ENCODE peak calls at places on chromosomes 1 and 21, in nine cellular contexts. Q is transverse colon, J is heart left ventricle, X is lower leg skin, I is AG04450, T is fibroblast of pulmonary artery, R is brain microvascular endothelial cell, N is PC-3, G is endothelial cell. L is an unnamed sample.

GRCh38 chr1:226637147-226637935 is 88.8 kb downstream of the STUM start:
- DNase-seq in Q (peak), J (peak), X (peak), I (no peak), T (peak), R (no peak), N (no peak), G (no peak), L (no peak)

GRCh38 chr1:51600954-51601353 is 15.9 kb upstream of the OSBPL9 start:
- DNase-seq in Q (no peak), J (no peak), X (no peak), I (no peak), T (no peak), R (no peak), N (no peak), G (no peak), L (no peak)

GRCh38 chr1:104718752-104719151 is 969.1 kb downstream of the AMY1C start:
- DNase-seq in Q (no peak), J (no peak), X (no peak), I (no peak), T (no peak), R (no peak), N (no peak), G (no peak), L (no peak)

GRCh38 chr1:47205918-47206317 is 16.1 kb upstream of the PDZK1IP1 start:
- DNase-seq in Q (no peak), J (no peak), X (no peak), I (no peak), T (no peak), R (no peak), N (no peak), G (no peak), L (no peak)

GRCh38 chr1:150237746-150238145 is 1.8 kb upstream of the ANP32E start:
- DNase-seq in Q (no peak), J (no peak), X (peak), I (no peak), T (no peak), R (no peak), N (no peak), G (no peak), L (no peak)

GRCh38 chr1:233689017-233689747 is 75.3 kb downstream of the KCNK1 start:
- DNase-seq in Q (no peak), J (no peak), X (no peak), I (no peak), T (no peak), R (no peak), N (peak), G (no peak), L (no peak)

GRCh38 chr1:94650301-94650700 is 108.7 kb upstream of the F3 start:
- DNase-seq in Q (no peak), J (no peak), X (no peak), I (no peak), T (no peak), R (no peak), N (no peak), G (no peak), L (no peak)

GRCh38 chr1:172678990-172679772 is 20.3 kb downstream of the FASLG start:
- DNase-seq in Q (peak), J (no peak), X (no peak), I (no peak), T (peak), R (no peak), N (no peak), G (no peak), L (no peak)

GRCh38 chr1:97164276-97164639 is 442.7 kb downstream of the PTBP2 start:
- DNase-seq in Q (no peak), J (no peak), X (no peak), I (no peak), T (no peak), R (no peak), N (no peak), G (no peak), L (no peak)

GRCh38 chr1:32635508-32636277 is 14.7 kb downstream of the ZBTB8OS start:
- DNase-seq in Q (no peak), J (no peak), X (no peak), I (no peak), T (no peak), R (no peak), N (no peak), G (no peak), L (no peak)

GRCh38 chr1:117967472-117967871 is 37.9 kb downstream of the WDR3 start:
- DNase-seq in Q (no peak), J (no peak), X (no peak), I (peak), T (peak), R (peak), N (peak), G (no peak), L (no peak)

GRCh38 chr1:71223949-71224348 is 143.1 kb upstream of the ZRANB2 start:
- DNase-seq in Q (no peak), J (no peak), X (no peak), I (no peak), T (no peak), R (no peak), N (no peak), G (no peak), L (no peak)

GRCh38 chr1:39692152-39693064 is 1.2 kb upstream of the HPCAL4 start:
- DNase-seq in Q (peak), J (no peak), X (no peak), I (no peak), T (no peak), R (no peak), N (no peak), G (no peak), L (no peak)

GRCh38 chr1:182329471-182329870 is 62.1 kb downstream of the GLUL start:
- DNase-seq in Q (no peak), J (no peak), X (no peak), I (no peak), T (no peak), R (no peak), N (no peak), G (no peak), L (no peak)

GRCh38 chr1:63557365-63557987 is 34.2 kb downstream of the EFCAB7 start:
- DNase-seq in Q (peak), J (no peak), X (no peak), I (peak), T (peak), R (peak), N (peak), G (peak), L (no peak)

GRCh38 chr1:50080904-50081586 is 27.7 kb upstream of the ELAVL4 start:
- DNase-seq in Q (no peak), J (no peak), X (no peak), I (no peak), T (no peak), R (no peak), N (peak), G (peak), L (no peak)

GRCh38 chr21:29218749-29219148 is 80.0 kb upstream of the BACH1 start:
- DNase-seq in Q (peak), J (no peak), X (no peak), I (no peak), T (no peak), R (no peak), N (peak), G (no peak), L (no peak)

GRCh38 chr1:1085911-1086841 is 12.1 kb upstream of the RNF223 start:
- DNase-seq in Q (peak), J (peak), X (peak), I (no peak), T (no peak), R (no peak), N (no peak), G (no peak), L (no peak)

GRCh38 chr1:26848947-26849774 is 13.8 kb upstream of the SFN start:
- DNase-seq in Q (peak), J (no peak), X (no peak), I (no peak), T (peak), R (peak), N (peak), G (no peak), L (no peak)

GRCh38 chr1:95035536-95035935 is 37.2 kb downstream of the ALG14 start:
- DNase-seq in Q (no peak), J (no peak), X (no peak), I (peak), T (peak), R (peak), N (peak), G (no peak), L (no peak)

GRCh38 chr1:20337581-20337980 is 46.9 kb downstream of the VWA5B1 start:
- DNase-seq in Q (no peak), J (no peak), X (no peak), I (no peak), T (no peak), R (no peak), N (no peak), G (no peak), L (no peak)

GRCh38 chr21:44920694-44921604 is at the start of gene ITGB2:
- DNase-seq in Q (peak), J (no peak), X (no peak), I (no peak), T (no peak), R (no peak), N (no peak), G (no peak), L (no peak)

GRCh38 chr1:147273409-147274307 is 31.2 kb downstream of the CHD1L start:
- DNase-seq in Q (no peak), J (peak), X (no peak), I (peak), T (peak), R (peak), N (peak), G (peak), L (no peak)

GRCh38 chr1:21206117-21206516 is 29.4 kb upstream of the EIF4G3 start:
- DNase-seq in Q (no peak), J (no peak), X (no peak), I (no peak), T (no peak), R (no peak), N (peak), G (no peak), L (no peak)

GRCh38 chr21:41627428-41627827 is 119.5 kb upstream of the TMPRSS2 start:
- DNase-seq in Q (no peak), J (no peak), X (no peak), I (no peak), T (no peak), R (no peak), N (peak), G (no peak), L (no peak)

GRCh38 chr1:209202826-209203439 is 380.6 kb upstream of the CAMK1G start:
- DNase-seq in Q (no peak), J (no peak), X (no peak), I (peak), T (peak), R (peak), N (peak), G (peak), L (no peak)

DNA sequence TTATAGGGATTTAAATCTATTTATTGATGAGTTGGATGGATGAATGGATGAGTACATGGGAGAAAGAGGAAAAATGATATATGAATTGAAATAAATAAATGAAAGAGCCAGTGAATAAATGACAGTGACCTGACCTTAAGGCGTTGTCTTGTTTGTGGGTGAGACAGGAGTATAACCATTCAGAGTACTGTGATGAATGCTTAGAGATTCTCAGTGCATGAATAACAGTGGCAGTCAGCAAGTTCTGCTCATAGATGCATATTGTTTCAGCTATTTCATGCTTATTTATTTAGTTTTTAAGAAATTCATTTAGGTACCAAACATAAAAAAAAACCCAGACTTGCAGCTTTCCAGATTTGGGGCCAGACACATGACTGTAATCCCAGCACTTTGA is 116.4 kb downstream of the FGGY start:
- DNase-seq in Q (no peak), J (no peak), X (no peak), I (no peak), T (no peak), R (no peak), N (no peak), G (no peak), L (no peak)
- TF ChIP-seq CTCF in Q (no peak), J (no peak), X (no peak), I (no peak), T (no peak), R (no peak), N (no peak), G (no peak), L (no peak)

GRCh38 chr1:115717541-115717940 is 51.0 kb downstream of the CASQ2 start:
- DNase-seq in Q (peak), J (peak), X (no peak), I (no peak), T (peak), R (peak), N (peak), G (peak), L (no peak)
- TF ChIP-seq CTCF in Q (peak), J (peak), X (no peak), I (peak), T (peak), R (peak), N (peak), G (peak), L (peak)

GRCh38 chr1:197268012-197268411 is at the start of gene CRB1:
- DNase-seq in Q (no peak), J (no peak), X (no peak), I (no peak), T (no peak), R (no peak), N (no peak), G (no peak), L (no peak)

GRCh38 chr1:197269053-197269452 is 1.0 kb downstream of the CRB1 start:
- DNase-seq in Q (no peak), J (no peak), X (no peak), I (no peak), T (no peak), R (no peak), N (no peak), G (no peak), L (no peak)

DNA sequence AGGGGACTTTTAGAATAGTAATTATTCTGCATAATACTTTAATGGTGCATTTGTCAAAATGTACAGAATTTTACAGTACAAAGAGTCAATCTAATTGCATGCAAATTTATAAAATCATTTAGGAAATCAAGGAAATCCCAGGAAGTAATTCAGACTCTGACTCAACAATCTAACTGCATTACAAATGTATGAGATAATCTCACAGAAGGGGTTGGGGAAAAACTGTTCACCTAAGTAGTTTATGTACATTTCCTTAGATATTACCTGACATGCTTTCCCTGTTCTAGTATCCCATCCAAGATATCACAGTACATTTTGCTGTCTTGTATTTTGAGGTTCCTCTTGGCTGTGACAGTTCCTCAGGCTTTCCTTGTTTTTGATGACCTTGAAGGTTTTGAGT is 4.7 kb downstream of the CRB1 start:
- DNase-seq in Q (no peak), J (no peak), X (no peak), I (no peak), T (peak), R (no peak), N (no peak), G (no peak), L (no peak)
- TF ChIP-seq CTCF in Q (no peak), J (no peak), X (no peak), I (no peak), T (no peak), R (no peak), N (no peak), G (no peak), L (no peak)

GRCh38 chr1:3069491-3070303 is 694 bp downstream of the PRDM16 start:
- DNase-seq in Q (peak), J (peak), X (no peak), I (no peak), T (peak), R (peak), N (peak), G (peak), L (no peak)
- TF ChIP-seq CTCF in Q (no peak), J (peak), X (no peak), I (peak), T (peak), R (peak), N (peak), G (no peak), L (no peak)

GRCh38 chr1:28317014-28317413 is 11.8 kb upstream of the MED18 start:
- DNase-seq in Q (no peak), J (no peak), X (no peak), I (no peak), T (no peak), R (no peak), N (peak), G (no peak), L (no peak)

GRCh38 chr1:28309702-28310101 is 19.1 kb upstream of the MED18 start:
- DNase-seq in Q (no peak), J (no peak), X (no peak), I (no peak), T (no peak), R (no peak), N (no peak), G (no peak), L (no peak)

GRCh38 chr1:28308750-28309149 is 20.1 kb upstream of the MED18 start:
- DNase-seq in Q (no peak), J (no peak), X (no peak), I (no peak), T (no peak), R (no peak), N (no peak), G (no peak), L (no peak)

DNA sequence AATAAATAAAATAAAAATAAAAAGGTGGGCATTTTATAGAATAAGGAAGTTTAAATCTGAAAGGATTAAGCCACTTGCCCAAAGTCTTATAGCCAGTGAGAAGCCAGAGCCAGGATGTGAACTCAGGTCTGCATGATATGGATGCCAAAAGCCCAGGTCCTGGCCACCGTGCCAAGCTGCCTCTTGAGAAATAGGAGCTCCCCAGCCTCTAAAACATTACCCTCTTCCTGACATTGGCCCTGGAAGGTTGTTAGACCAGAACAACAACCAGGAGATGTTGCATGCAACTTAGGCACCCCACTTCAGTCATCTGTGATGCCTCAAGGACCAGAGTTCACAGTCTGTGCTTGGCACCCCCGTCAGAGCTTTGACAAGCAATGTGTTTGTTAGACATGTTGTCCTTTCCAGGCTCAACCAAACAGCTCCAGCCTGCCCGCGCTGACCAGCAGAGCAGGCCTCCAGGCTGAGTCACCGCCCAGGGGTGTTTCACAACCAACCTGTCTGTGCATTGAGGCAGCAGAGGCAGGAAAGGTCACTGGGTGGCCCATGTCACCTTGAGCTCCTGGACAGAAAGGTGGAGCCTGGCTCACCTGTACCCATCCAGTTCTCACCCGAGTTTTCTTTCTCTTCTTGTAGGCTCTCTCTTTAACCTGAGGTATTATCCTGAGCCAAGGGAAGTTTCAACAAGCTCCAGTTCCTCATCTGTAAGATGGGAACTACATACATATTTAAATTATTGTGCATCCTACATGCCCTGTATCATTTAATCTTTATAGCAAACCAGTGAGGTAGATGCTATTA is 14.9 kb upstream of the MED18 start:
- DNase-seq in Q (peak), J (no peak), X (peak), I (peak), T (peak), R (peak), N (peak), G (no peak), L (no peak)
- TF ChIP-seq CTCF in Q (no peak), J (no peak), X (no peak), I (no peak), T (no peak), R (no peak), N (no peak), G (no peak), L (no peak)

DNA sequence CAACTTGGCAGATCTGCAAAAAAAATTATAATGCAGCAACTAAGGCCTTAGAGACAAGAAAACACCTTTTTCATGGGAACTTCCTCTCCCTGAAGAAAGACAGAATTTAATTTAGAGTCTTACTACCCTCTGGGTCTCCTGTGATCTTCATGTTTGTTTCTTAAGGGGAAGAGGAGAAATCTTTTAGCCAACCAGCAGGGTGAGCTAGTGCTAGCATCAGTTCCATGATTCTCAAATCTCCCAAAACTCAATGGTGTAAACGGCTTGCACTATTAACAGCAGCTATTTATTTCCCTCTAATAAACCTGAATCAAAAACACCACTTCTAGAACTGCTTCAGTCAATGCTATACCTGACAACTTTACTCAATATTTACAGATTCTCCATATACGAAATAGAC is 3.8 kb downstream of the ZNF644 start:
- DNase-seq in Q (no peak), J (no peak), X (no peak), I (no peak), T (peak), R (no peak), N (peak), G (no peak), L (no peak)
- TF ChIP-seq CTCF in Q (peak), J (peak), X (no peak), I (peak), T (peak), R (peak), N (peak), G (peak), L (no peak)

GRCh38 chr1:174726167-174726879 is 273.4 kb upstream of the CACYBP start:
- DNase-seq in Q (no peak), J (no peak), X (no peak), I (peak), T (peak), R (no peak), N (peak), G (no peak), L (no peak)
- TF ChIP-seq CTCF in Q (peak), J (peak), X (no peak), I (peak), T (peak), R (peak), N (peak), G (peak), L (peak)

GRCh38 chr1:201028473-201028889 is 5.0 kb upstream of the KIF21B start:
- DNase-seq in Q (peak), J (no peak), X (peak), I (no peak), T (peak), R (no peak), N (no peak), G (no peak), L (no peak)
- TF ChIP-seq CTCF in Q (no peak), J (no peak), X (no peak), I (no peak), T (no peak), R (no peak), N (no peak), G (no peak), L (no peak)

DNA sequence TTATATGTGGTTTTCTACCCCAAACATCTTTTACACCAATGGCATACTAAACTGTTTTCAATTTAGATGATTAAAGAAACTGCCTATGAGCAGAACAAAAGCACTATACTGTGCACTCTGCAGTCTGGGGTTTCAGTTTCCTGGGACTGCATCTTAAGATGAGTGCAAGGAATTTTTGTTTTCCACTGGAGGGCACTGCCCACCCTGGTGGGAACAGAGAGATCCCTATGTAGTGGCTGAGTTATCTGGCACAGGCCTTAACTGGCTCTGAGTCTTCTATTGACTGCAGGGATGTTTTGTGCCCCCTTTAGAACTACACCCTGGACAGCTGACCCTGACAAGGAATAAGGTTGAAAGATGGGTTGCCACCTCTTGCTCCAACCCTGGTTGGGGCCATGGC is 12.0 kb downstream of the PROK1 start:
- DNase-seq in Q (no peak), J (no peak), X (no peak), I (no peak), T (no peak), R (no peak), N (peak), G (no peak), L (no peak)
- TF ChIP-seq CTCF in Q (no peak), J (no peak), X (no peak), I (peak), T (peak), R (peak), N (peak), G (no peak), L (no peak)

GRCh38 chr1:193031431-193031830 is 27.7 kb downstream of the UCHL5 start:
- DNase-seq in Q (no peak), J (no peak), X (no peak), I (no peak), T (peak), R (no peak), N (peak), G (no peak), L (no peak)
- TF ChIP-seq CTCF in Q (peak), J (peak), X (no peak), I (peak), T (peak), R (peak), N (peak), G (no peak), L (no peak)

L was measured in thoracic aorta.